ENCODE peak calls at places on chromosomes 11 and 22, in six cellular contexts. T is A549, N is colonic mucosa, M is psoas muscle, B is mucosa of descending colon, F is thyroid gland. Y is an unnamed sample.

GRCh38 chr11:107859459-107860239 is 1.1 kb upstream of the SLC35F2 start:
- DNase-seq in M (peak; percentile 67), N (peak; percentile 76), T (peak; percentile 41), B (peak; percentile 79), F (peak; percentile 80), Y (no peak)

GRCh38 chr11:86625544-86625943 is 46.9 kb downstream of the ME3 start:
- DNase-seq in N (no peak), B (no peak), M (no peak), T (no peak), F (no peak), Y (no peak)

GRCh38 chr11:102581091-102581490 is 44.0 kb downstream of the MMP20 start:
- DNase-seq in M (no peak), T (no peak), N (no peak), F (no peak), B (no peak), Y (no peak)

GRCh38 chr11:60265373-60266214 is 14.9 kb upstream of the MS4A4A start:
- DNase-seq in T (peak; percentile 28), M (no peak), F (no peak), B (peak; percentile 65), N (peak; percentile 34), Y (peak; percentile 45)

GRCh38 chr22:19597399-19597735 is 73.2 kb upstream of the CLDN5 start:
- DNase-seq in T (no peak), B (no peak), F (no peak), N (no peak), M (no peak), Y (no peak)

GRCh38 chr22:50734343-50734771 is 3.6 kb upstream of the ACR start:
- DNase-seq in B (no peak), M (peak; percentile 35), N (no peak), F (no peak), T (no peak), Y (no peak)

GRCh38 chr11:32231909-32232493 is 141.1 kb downstream of the RCN1 start:
- DNase-seq in T (peak; percentile 35), N (no peak), M (no peak), B (peak; percentile 16), F (no peak), Y (peak; percentile 54)

GRCh38 chr11:4049006-4049405 is 45.6 kb upstream of the RRM1 start:
- DNase-seq in M (no peak), B (no peak), F (no peak), T (no peak), N (no peak), Y (no peak)

GRCh38 chr11:73652046-73652730 is 5.8 kb downstream of the PLEKHB1 start:
- DNase-seq in F (no peak), T (no peak), B (no peak), M (no peak), N (peak; percentile 29), Y (no peak)

GRCh38 chr11:31160504-31161422 is 208.8 kb downstream of the DCDC1 start:
- DNase-seq in T (no peak), F (no peak), N (no peak), M (no peak), B (no peak), Y (no peak)

GRCh38 chr11:70029115-70029830 is 48.8 kb upstream of the ANO1 start:
- DNase-seq in F (peak; percentile 8), T (no peak), B (no peak), M (no peak), N (no peak), Y (no peak)

DNA sequence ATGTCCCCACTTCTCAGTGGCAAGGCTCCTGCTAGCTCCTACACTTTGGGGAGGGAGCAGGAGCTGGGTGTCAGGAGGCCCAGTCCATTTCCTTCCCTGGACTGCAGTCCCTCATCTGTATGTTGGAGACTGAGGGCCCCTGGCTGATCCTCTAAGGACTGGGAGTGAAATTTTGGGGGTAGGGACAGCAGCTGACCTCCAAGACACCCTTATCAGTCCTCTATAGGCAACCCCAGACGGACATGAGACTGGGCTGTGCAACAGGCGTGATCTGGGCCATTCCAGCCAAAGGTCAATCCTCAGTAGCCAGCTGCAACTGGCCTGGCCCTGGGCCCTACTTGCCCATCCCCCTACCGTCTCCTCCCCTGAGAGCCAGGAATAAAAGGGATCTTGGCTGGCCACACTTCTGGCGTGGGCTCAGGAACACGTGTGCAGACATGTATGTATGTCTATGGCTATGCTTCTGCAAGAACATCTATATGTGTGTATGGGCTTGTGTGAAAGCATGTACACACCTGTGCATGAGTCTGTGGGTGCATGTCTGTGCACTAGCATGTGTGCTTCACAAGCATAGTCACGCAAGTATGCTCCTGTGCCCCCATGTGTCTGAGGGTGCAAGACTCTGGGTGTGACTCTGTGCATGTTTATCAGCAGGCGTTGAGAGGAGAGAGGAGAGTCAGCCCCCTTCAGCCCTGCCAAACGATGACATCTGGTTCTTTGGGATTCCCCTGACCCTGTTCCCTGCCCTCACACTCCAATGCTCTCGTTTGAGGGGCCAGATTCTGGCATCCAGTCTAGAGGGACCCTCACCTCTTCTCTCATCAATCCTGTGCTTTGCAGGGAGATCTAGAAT is 24.6 kb upstream of the DGAT2 start:
- DNase-seq in N (no peak), T (no peak), B (no peak), M (no peak), F (no peak), Y (peak; percentile 17)
- H3K4me1 ChIP-seq in N (no peaks in the 10 kb centered on the region), T (no peaks in the 10 kb centered on the region), B (no peaks in the 10 kb centered on the region), M (peaks cover 7% of the 10 kb centered on the region), F (no peaks in the 10 kb centered on the region), Y (peaks cover 30% of the 10 kb centered on the region)

DNA sequence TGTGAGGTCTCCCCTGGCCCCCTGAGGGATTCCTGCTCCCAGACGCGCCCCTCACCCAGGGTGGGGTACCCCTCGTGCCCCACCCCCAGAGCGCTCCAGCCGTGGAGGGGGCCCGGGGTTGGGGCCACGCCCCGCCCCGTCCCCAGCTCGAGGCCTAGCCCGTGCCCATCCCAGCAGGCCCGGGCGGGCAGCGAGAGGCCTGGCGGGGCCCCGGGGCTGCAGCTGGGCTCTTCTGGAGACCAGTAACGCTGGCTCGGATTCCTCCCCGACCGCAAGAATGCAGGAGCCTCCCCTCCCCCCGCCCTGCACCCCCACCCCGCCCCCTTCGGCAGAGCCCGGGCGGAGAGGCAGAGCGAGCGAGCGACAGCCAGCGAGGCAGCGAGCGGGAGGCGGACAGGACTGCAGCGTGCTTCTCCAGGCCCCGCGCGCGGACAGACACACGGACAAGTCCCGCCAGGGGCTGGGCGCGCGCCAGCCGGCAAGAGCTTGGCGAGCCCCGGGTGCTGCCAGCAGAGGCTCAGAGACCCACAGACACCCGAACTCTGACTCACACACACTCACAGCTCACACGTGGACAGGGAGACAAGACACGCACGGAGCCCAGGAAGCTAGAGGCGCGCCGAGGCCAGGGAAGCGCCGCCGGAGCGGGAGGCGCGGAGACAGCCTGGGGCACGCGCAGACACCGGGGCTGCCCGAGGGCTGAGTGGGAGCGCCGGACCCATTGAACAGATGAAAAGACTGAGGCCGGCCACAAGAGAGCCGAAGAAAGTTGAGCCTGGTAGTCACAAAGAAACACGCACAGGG is 15.2 kb downstream of the BCL9L start:
- DNase-seq in F (peak; percentile 78), M (peak; percentile 90), B (peak; percentile 48), N (no peak), T (no peak), Y (peak; percentile 95)
- H3K4me3 ChIP-seq in F (no peak overlapping the region), M (peak overlapping the region; percentile 64), B (no peak overlapping the region), N (peak overlapping the region; percentile 17), T (peak overlapping the region; percentile 52), Y (peak overlapping the region; percentile 18)

DNA sequence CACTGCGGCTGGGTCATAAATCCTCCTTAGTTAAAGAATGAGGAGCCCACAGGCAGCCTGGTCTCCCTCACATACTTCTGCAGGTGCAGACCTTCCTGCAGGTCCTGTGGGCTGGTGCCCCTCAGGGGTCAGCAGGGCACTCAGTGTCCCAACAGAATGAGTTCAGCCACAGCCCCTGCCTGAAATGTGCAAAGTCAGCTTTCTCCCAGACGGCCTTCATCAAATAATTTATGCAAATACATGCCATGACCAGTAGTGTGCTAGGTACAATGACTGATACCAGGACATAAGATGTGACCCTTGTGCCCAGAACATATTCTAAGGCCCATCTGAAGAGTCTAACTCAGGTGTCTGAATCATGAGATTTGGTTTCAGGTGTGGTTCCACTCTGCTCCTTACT is 703.4 kb downstream of the TBC1D22A start:
- DNase-seq in F (no peak), M (no peak), T (no peak), B (no peak), N (no peak), Y (no peak)
- H3K9me3 ChIP-seq in F (no peaks in the 10 kb centered on the region), M (no peaks in the 10 kb centered on the region), T (no peaks in the 10 kb centered on the region), B (no peaks in the 10 kb centered on the region), N (no peaks in the 10 kb centered on the region), Y (no peaks in the 10 kb centered on the region)

GRCh38 chr11:65487467-65488272 is 11.2 kb upstream of the MALAT1 start:
- DNase-seq in N (peak; percentile 97), B (peak; percentile 97), F (peak; percentile 100), T (peak; percentile 99), M (peak; percentile 97), Y (peak; percentile 100)
- H3K4me1 ChIP-seq in N (peaks cover 55% of the 10 kb centered on the region), B (peaks cover 61% of the 10 kb centered on the region), F (peaks cover 70% of the 10 kb centered on the region), T (peaks cover 82% of the 10 kb centered on the region), M (peaks cover 70% of the 10 kb centered on the region), Y (peaks cover 62% of the 10 kb centered on the region)

GRCh38 chr11:1870721-1871466 is 18.0 kb downstream of the LSP1 start:
- DNase-seq in F (no peak), M (peak; percentile 72), T (no peak), N (no peak), B (no peak), Y (no peak)
- H3K4me3 ChIP-seq in F (no peak overlapping the region), M (peak overlapping the region; percentile 56), T (no peak overlapping the region), N (peak overlapping the region; percentile 15), B (no peak overlapping the region), Y (no peak overlapping the region)

GRCh38 chr22:47420211-47420610 is 657.8 kb downstream of the TBC1D22A start:
- DNase-seq in B (no peak), F (no peak), T (no peak), M (no peak), N (no peak), Y (no peak)
- H3K9me3 ChIP-seq in B (no peaks in the 10 kb centered on the region), F (no peaks in the 10 kb centered on the region), T (no peaks in the 10 kb centered on the region), M (no peaks in the 10 kb centered on the region), N (no peaks in the 10 kb centered on the region), Y (no peaks in the 10 kb centered on the region)

GRCh38 chr22:30312053-30312452 is 14.7 kb downstream of the TBC1D10A start:
- DNase-seq in N (no peak), M (no peak), B (no peak), F (no peak), T (no peak), Y (no peak)
- H3K4me1 ChIP-seq in N (peaks cover 49% of the 10 kb centered on the region), M (peaks cover 27% of the 10 kb centered on the region), B (peaks cover 75% of the 10 kb centered on the region), F (peaks cover 79% of the 10 kb centered on the region), T (peaks cover 42% of the 10 kb centered on the region), Y (peaks cover 7% of the 10 kb centered on the region)

GRCh38 chr11:116833491-116833815 is 3.7 kb downstream of the APOC3 start:
- DNase-seq in F (no peak), T (no peak), N (no peak), B (no peak), M (peak; percentile 39), Y (no peak)
- H3K4me3 ChIP-seq in F (no peak overlapping the region), T (no peak overlapping the region), N (no peak overlapping the region), B (no peak overlapping the region), M (no peak overlapping the region), Y (no peak overlapping the region)

GRCh38 chr22:47552541-47553205 is 790.2 kb downstream of the TBC1D22A start:
- DNase-seq in B (no peak), F (no peak), N (no peak), M (no peak), T (no peak), Y (no peak)
- H3K9me3 ChIP-seq in B (no peaks in the 10 kb centered on the region), F (no peaks in the 10 kb centered on the region), N (no peaks in the 10 kb centered on the region), M (no peaks in the 10 kb centered on the region), T (no peaks in the 10 kb centered on the region), Y (peaks cover 6% of the 10 kb centered on the region)

DNA sequence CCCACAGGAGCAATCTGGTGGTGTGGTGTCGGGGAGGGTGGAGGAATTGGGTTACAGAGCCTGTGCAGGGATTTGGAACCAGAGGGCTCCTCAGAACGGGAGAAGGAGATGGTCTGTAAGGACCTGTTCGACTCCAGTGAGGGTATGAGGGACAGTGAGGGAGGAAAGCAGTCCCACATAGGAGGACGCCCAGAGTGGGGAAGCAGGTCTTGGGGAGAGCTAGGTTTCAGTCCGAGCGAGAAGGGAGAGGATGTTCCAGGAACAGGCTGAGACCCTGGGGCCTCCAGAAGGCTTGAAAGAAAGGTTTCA is 32.0 kb upstream of the GNAZ start:
- DNase-seq in T (no peak), N (no peak), F (no peak), M (no peak), B (no peak), Y (no peak)
- H3K4me1 ChIP-seq in T (no peaks in the 10 kb centered on the region), N (no peaks in the 10 kb centered on the region), F (no peaks in the 10 kb centered on the region), M (no peaks in the 10 kb centered on the region), B (no peaks in the 10 kb centered on the region), Y (no peaks in the 10 kb centered on the region)

Y was measured in cardiac muscle cell.